ENCODE peak calls at places on chromosomes 16 and 17, in ten cellular contexts. G, C, N, P, H, K, J, V, Y and A are unnamed samples.

GRCh38 chr16:82995927-82996441 is 369.2 kb downstream of the CDH13 start:
- DNase-seq in C (no peak), Y (no peak), H (peak), P (peak), K (peak), G (peak), N (peak), J (peak), V (peak), A (no peak)

GRCh38 chr16:19223235-19223847 is 55.3 kb downstream of the SYT17 start:
- DNase-seq in G (peak), Y (no peak), V (peak), J (peak), C (no peak), N (peak), K (no peak), H (peak), P (peak), A (no peak)

GRCh38 chr17:11601661-11602060 is 3.4 kb downstream of the DNAH9 start:
- DNase-seq in K (no peak), H (no peak), J (no peak), G (no peak), V (no peak), N (no peak), P (no peak), C (no peak), Y (no peak), A (no peak)

GRCh38 chr17:83084214-83084613 is 4.8 kb downstream of the METRNL start:
- DNase-seq in N (no peak), J (no peak), G (no peak), V (no peak), C (no peak), Y (no peak), H (no peak), P (no peak), K (no peak), A (no peak)

GRCh38 chr16:17346774-17347569 is 123.8 kb downstream of the XYLT1 start:
- DNase-seq in J (no peak), K (no peak), G (no peak), H (no peak), V (peak), P (no peak), N (no peak), Y (no peak), C (no peak), A (no peak)

GRCh38 chr16:63315229-63315628 is 1279.0 kb upstream of the CDH8 start:
- DNase-seq in V (no peak), H (no peak), Y (no peak), G (no peak), J (no peak), C (no peak), N (no peak), P (no peak), K (no peak), A (no peak)

GRCh38 chr16:57513371-57514102 is 22.8 kb downstream of the CCDC102A start:
- DNase-seq in C (peak), P (no peak), J (no peak), Y (no peak), N (no peak), G (no peak), H (no peak), K (no peak), V (no peak), A (no peak)

GRCh38 chr16:51268237-51268636 is 117.2 kb upstream of the SALL1 start:
- DNase-seq in J (no peak), Y (no peak), N (no peak), C (no peak), P (no peak), K (no peak), G (no peak), H (no peak), V (no peak), A (no peak)

GRCh38 chr17:57408064-57408811 is 151.9 kb downstream of the MSI2 start:
- DNase-seq in G (no peak), V (no peak), J (no peak), P (no peak), C (no peak), K (no peak), N (peak), Y (peak), H (no peak), A (peak)

GRCh38 chr16:10552281-10552680 is 28.1 kb downstream of the EMP2 start:
- DNase-seq in V (no peak), G (no peak), N (no peak), H (no peak), P (no peak), Y (no peak), C (no peak), J (peak), K (no peak), A (no peak)

GRCh38 chr17:40528692-40529417 is 27.4 kb upstream of the TNS4 start:
- DNase-seq in J (no peak), P (no peak), G (no peak), K (no peak), N (no peak), V (no peak), Y (peak), H (no peak), C (no peak), A (no peak)

GRCh38 chr16:683396-684066 is 603 bp downstream of the JMJD8 start:
- DNase-seq in J (peak), H (no peak), G (no peak), P (no peak), V (no peak), N (no peak), C (no peak), K (no peak), Y (no peak), A (no peak)

GRCh38 chr17:66689192-66689591 is 145.7 kb upstream of the CACNG5 start:
- DNase-seq in C (no peak), V (peak), N (no peak), J (no peak), H (peak), P (no peak), Y (no peak), K (no peak), G (no peak), A (no peak)

GRCh38 chr17:80882926-80883685 is 108.5 kb upstream of the CHMP6 start:
- DNase-seq in K (no peak), C (no peak), G (no peak), J (no peak), H (no peak), Y (no peak), N (no peak), P (no peak), V (no peak), A (no peak)